ENCODE peak calls at places on chromosomes 4 and X, in ten cellular contexts. K, G, U, Z, A, Y, P, W, N and S are unnamed samples.

GRCh38 chr4:54585321-54586000 is 72.3 kb upstream of the KIT start:
- DNase-seq in K (no peak), G (no peak), U (no peak), Z (no peak), A (peak), Y (no peak), P (peak), W (no peak), N (no peak), S (peak)

GRCh38 chrX:71541546-71542022 is 8.7 kb downstream of the OGT start:
- DNase-seq in K (no peak), G (no peak), U (no peak), Z (no peak), A (peak), Y (no peak), P (peak), W (peak), N (no peak), S (peak)

GRCh38 chr4:77308843-77309242 is 151.8 kb downstream of the CCNG2 start:
- DNase-seq in K (no peak), G (peak), U (no peak), Z (no peak), A (peak), Y (no peak), P (peak), W (peak), N (no peak), S (peak)

GRCh38 chrX:119410027-119410819 is 11.1 kb downstream of the SLC25A43 start:
- DNase-seq in K (peak), G (peak), U (no peak), Z (no peak), A (peak), Y (peak), P (peak), W (no peak), N (no peak), S (peak)

GRCh38 chrX:37627602-37628001 is 56.1 kb downstream of the LANCL3 start:
- DNase-seq in K (no peak), G (no peak), U (no peak), Z (no peak), A (no peak), Y (no peak), P (peak), W (no peak), N (no peak), S (no peak)

GRCh38 chr4:143358923-143359694 is 22.4 kb downstream of the GAB1 start:
- DNase-seq in K (no peak), G (no peak), U (peak), Z (no peak), A (peak), Y (no peak), P (peak), W (peak), N (no peak), S (peak)

GRCh38 chr4:184419976-184420375 is 54.4 kb downstream of the IRF2 start:
- DNase-seq in K (no peak), G (no peak), U (no peak), Z (no peak), A (no peak), Y (no peak), P (no peak), W (no peak), N (no peak), S (no peak)

GRCh38 chr4:122010610-122011009 is 58.8 kb upstream of the TRPC3 start:
- DNase-seq in K (no peak), G (no peak), U (no peak), Z (no peak), A (no peak), Y (no peak), P (peak), W (no peak), N (no peak), S (peak)

GRCh38 chr4:158071931-158072330 is 100.9 kb downstream of the GASK1B start:
- DNase-seq in K (no peak), G (no peak), U (no peak), Z (no peak), A (no peak), Y (no peak), P (no peak), W (no peak), N (no peak), S (no peak)

GRCh38 chr4:114945616-114946015 is 167.8 kb downstream of the NDST4 start:
- DNase-seq in K (no peak), G (no peak), U (no peak), Z (no peak), A (no peak), Y (no peak), P (no peak), W (no peak), N (no peak), S (no peak)

GRCh38 chr4:8364141-8364540 is 76.4 kb downstream of the ACOX3 start:
- DNase-seq in K (no peak), G (no peak), U (no peak), Z (no peak), A (no peak), Y (peak), P (no peak), W (no peak), N (no peak), S (no peak)

GRCh38 chr4:25925486-25926201 is 11.6 kb downstream of the SMIM20 start:
- DNase-seq in K (peak), G (no peak), U (peak), Z (no peak), A (no peak), Y (no peak), P (no peak), W (peak), N (no peak), S (peak)

GRCh38 chr4:25970241-25970675 is 56.2 kb downstream of the SMIM20 start:
- DNase-seq in K (peak), G (no peak), U (no peak), Z (peak), A (peak), Y (peak), P (no peak), W (no peak), N (no peak), S (no peak)

GRCh38 chrX:114619874-114620273 is 36.0 kb downstream of the HTR2C start:
- DNase-seq in K (no peak), G (no peak), U (no peak), Z (no peak), A (no peak), Y (no peak), P (no peak), W (peak), N (no peak), S (peak)

GRCh38 chrX:12370444-12371089 is 232.3 kb downstream of the FRMPD4 start:
- DNase-seq in K (no peak), G (no peak), U (no peak), Z (no peak), A (no peak), Y (no peak), P (no peak), W (peak), N (no peak), S (peak)

GRCh38 chr4:80097395-80098177 is 24.6 kb upstream of the ANTXR2 start:
- DNase-seq in K (peak), G (no peak), U (no peak), Z (no peak), A (no peak), Y (peak), P (peak), W (peak), N (no peak), S (peak)

GRCh38 chr4:70901984-70902576 is at the start of gene MOB1B:
- DNase-seq in K (peak), G (peak), U (peak), Z (peak), A (peak), Y (peak), P (peak), W (peak), N (no peak), S (peak)

GRCh38 chr4:48129307-48130014 is 4.6 kb downstream of the TXK start:
- DNase-seq in K (peak), G (no peak), U (peak), Z (no peak), A (peak), Y (no peak), P (no peak), W (no peak), N (no peak), S (no peak)

GRCh38 chr4:2395038-2395437 is 23.4 kb downstream of the ZFYVE28 start:
- DNase-seq in K (no peak), G (no peak), U (no peak), Z (no peak), A (no peak), Y (no peak), P (no peak), W (no peak), N (no peak), S (peak)

GRCh38 chr4:39637572-39638357 is 900 bp downstream of the SMIM14 start:
- DNase-seq in K (peak), G (peak), U (peak), Z (peak), A (peak), Y (peak), P (peak), W (peak), N (no peak), S (peak)

GRCh38 chr4:61201562-61202099 is 1.5 kb downstream of the ADGRL3 start:
- DNase-seq in K (peak), G (no peak), U (no peak), Z (no peak), A (no peak), Y (peak), P (peak), W (no peak), N (no peak), S (no peak)

GRCh38 chrX:57900961-57901360 is 9.3 kb downstream of the ZXDA start:
- DNase-seq in K (no peak), G (no peak), U (no peak), Z (no peak), A (no peak), Y (no peak), P (no peak), W (peak), N (peak), S (peak)

GRCh38 chrX:149114001-149114400 is 391.1 kb downstream of the IDS start:
- DNase-seq in K (no peak), G (no peak), U (no peak), Z (no peak), A (no peak), Y (no peak), P (no peak), W (no peak), N (no peak), S (no peak)

GRCh38 chrX:17033225-17033624 is 86.8 kb downstream of the REPS2 start:
- DNase-seq in K (no peak), G (no peak), U (no peak), Z (no peak), A (no peak), Y (no peak), P (no peak), W (no peak), N (no peak), S (no peak)

GRCh38 chrX:48569958-48570357 is 4.3 kb upstream of the RBM3 start:
- DNase-seq in K (no peak), G (no peak), U (peak), Z (peak), A (peak), Y (no peak), P (peak), W (peak), N (no peak), S (peak)

GRCh38 chrX:84047339-84047738 is 140.7 kb downstream of the RPS6KA6 start:
- DNase-seq in K (no peak), G (no peak), U (no peak), Z (no peak), A (no peak), Y (no peak), P (no peak), W (no peak), N (no peak), S (no peak)

GRCh38 chr4:138576684-138577083 is 334.5 kb upstream of the SLC7A11 start:
- DNase-seq in K (no peak), G (no peak), U (no peak), Z (no peak), A (no peak), Y (no peak), P (peak), W (peak), N (peak), S (peak)

GRCh38 chr4:38759077-38759789 is 23.6 kb downstream of the TLR10 start:
- DNase-seq in K (peak), G (no peak), U (peak), Z (peak), A (peak), Y (peak), P (peak), W (peak), N (peak), S (peak)

GRCh38 chrX:17854069-17854468 is 7.0 kb downstream of the RAI2 start:
- DNase-seq in K (no peak), G (no peak), U (no peak), Z (no peak), A (no peak), Y (no peak), P (no peak), W (peak), N (no peak), S (no peak)

GRCh38 chrX:66262807-66263206 is 98.8 kb downstream of the HEPH start:
- DNase-seq in K (no peak), G (no peak), U (no peak), Z (no peak), A (no peak), Y (no peak), P (no peak), W (no peak), N (no peak), S (no peak)